ENCODE peak calls at places on chromosome 6, in seven cellular contexts. Z is H9; H is stimulated activated CD8-positive, alpha-beta memory T cell treated with anti-CD3 and anti-CD28 coated beads, Interleukin-2, amount 100 ng/mL, for 1 hour; G is kidney glomerular epithelial cell; P is erythroblast; R is mucosa of gallbladder; E is T-cell. I is an unnamed sample.

GRCh38 chr6:46932941-46933340 is 11.2 kb upstream of the ADGRF5 start:
- DNase-seq in Z (no peak), H (no peak), G (peak; percentile 56), P (no peak), R (no peak), E (no peak), I (no peak)

GRCh38 chr6:129936329-129937165 is 75.4 kb upstream of the TMEM244 start:
- DNase-seq in Z (peak; percentile 50), H (no peak), G (peak; percentile 44), P (peak; percentile 73), R (peak; percentile 27), E (peak; percentile 22), I (peak; percentile 45)

GRCh38 chr6:88588938-88589337 is 374.5 kb downstream of the RNGTT start:
- DNase-seq in Z (no peak), H (no peak), G (no peak), P (no peak), R (no peak), E (no peak), I (no peak)

GRCh38 chr6:53793318-53793975 is 1.4 kb upstream of the LRRC1 start:
- DNase-seq in Z (peak; percentile 47), H (no peak), G (peak; percentile 66), P (no peak), R (peak; percentile 69), E (no peak), I (peak; percentile 80)

GRCh38 chr6:158894192-158894591 is 75.0 kb upstream of the EZR start:
- DNase-seq in Z (peak; percentile 71), H (no peak), G (peak; percentile 92), P (no peak), R (no peak), E (no peak), I (no peak)

GRCh38 chr6:128491041-128491642 is 29.3 kb downstream of the PTPRK start:
- DNase-seq in Z (no peak), H (no peak), G (no peak), P (no peak), R (no peak), E (no peak), I (no peak)

GRCh38 chr6:170307080-170307545 is 555 bp downstream of the FAM120B start:
- DNase-seq in Z (no peak), H (no peak), G (no peak), P (no peak), R (no peak), E (no peak), I (no peak)

GRCh38 chr6:38350882-38351281 is 288.8 kb downstream of the BTBD9 start:
- DNase-seq in Z (no peak), H (no peak), G (peak; percentile 6), P (no peak), R (no peak), E (no peak), I (no peak)

GRCh38 chr6:97186416-97186999 is 96.5 kb downstream of the MMS22L start:
- DNase-seq in Z (peak; percentile 50), H (peak; percentile 39), G (peak; percentile 64), P (peak; percentile 72), R (peak; percentile 67), E (peak; percentile 51), I (peak; percentile 60)

GRCh38 chr6:71334768-71335167 is 46.2 kb downstream of the OGFRL1 start:
- DNase-seq in Z (no peak), H (no peak), G (no peak), P (no peak), R (no peak), E (no peak), I (no peak)

I was measured in stomach.